ENCODE peak calls at places on chromosomes 13 and 19, in eight cellular contexts. U is GM13977; B is H9; Y is neural crest cell; V is CD8-positive, alpha-beta T cell; J is cardiac muscle cell; W is prostate gland; A is brain microvascular endothelial cell. T is an unnamed sample.

GRCh38 chr19:10812196-10812595 is 23.8 kb downstream of the TMED1 start:
- DNase-seq in U (no peak), B (peak), Y (no peak), V (no peak), J (no peak), W (no peak), A (no peak), T (no peak)

GRCh38 chr13:101331731-101332130 is 84.6 kb downstream of the NALCN start:
- DNase-seq in U (no peak), B (no peak), Y (no peak), V (no peak), J (no peak), W (no peak), A (no peak), T (no peak)

GRCh38 chr13:19085258-19085657 is 96.4 kb downstream of the TUBA3C start:
- DNase-seq in U (no peak), B (no peak), Y (no peak), V (no peak), J (no peak), W (no peak), A (no peak), T (no peak)

GRCh38 chr19:12983561-12984142 is 11.6 kb upstream of the NFIX start:
- DNase-seq in U (peak), B (peak), Y (peak), V (peak), J (peak), W (peak), A (peak), T (peak)

GRCh38 chr19:55641376-55642152 is 762 bp downstream of the ZNF580 start:
- DNase-seq in U (peak), B (no peak), Y (no peak), V (peak), J (peak), W (no peak), A (no peak), T (peak)

GRCh38 chr13:43110658-43111057 is 87.3 kb downstream of the DNAJC15 start:
- DNase-seq in U (no peak), B (no peak), Y (no peak), V (no peak), J (no peak), W (no peak), A (no peak), T (no peak)

GRCh38 chr13:44719857-44720671 is 143.9 kb upstream of the TSC22D1 start:
- DNase-seq in U (no peak), B (no peak), Y (no peak), V (no peak), J (no peak), W (no peak), A (peak), T (no peak)

GRCh38 chr13:42924290-42924803 is 67.7 kb downstream of the EPSTI1 start:
- DNase-seq in U (no peak), B (no peak), Y (no peak), V (no peak), J (no peak), W (peak), A (no peak), T (no peak)

GRCh38 chr13:45331123-45331619 is 9.8 kb downstream of the TPT1 start:
- DNase-seq in U (no peak), B (no peak), Y (no peak), V (no peak), J (no peak), W (no peak), A (no peak), T (no peak)

GRCh38 chr19:49801966-49802661 is 11.0 kb downstream of the FUZ start:
- DNase-seq in U (no peak), B (peak), Y (peak), V (no peak), J (peak), W (peak), A (peak), T (no peak)

GRCh38 chr13:27442071-27442647 is 8.2 kb downstream of the MTIF3 start:
- DNase-seq in U (no peak), B (no peak), Y (no peak), V (peak), J (no peak), W (no peak), A (no peak), T (no peak)

GRCh38 chr13:19089315-19089714 is 92.3 kb downstream of the TUBA3C start:
- DNase-seq in U (no peak), B (no peak), Y (no peak), V (no peak), J (no peak), W (no peak), A (no peak), T (no peak)

GRCh38 chr13:61777281-61777680 is 361.6 kb upstream of the PCDH20 start:
- DNase-seq in U (no peak), B (no peak), Y (no peak), V (no peak), J (no peak), W (no peak), A (no peak), T (no peak)

GRCh38 chr19:18364826-18365528 is 21.0 kb upstream of the GDF15 start:
- DNase-seq in U (no peak), B (no peak), Y (no peak), V (no peak), J (peak), W (peak), A (peak), T (no peak)

GRCh38 chr13:43085545-43085944 is 62.2 kb downstream of the DNAJC15 start:
- DNase-seq in U (no peak), B (no peak), Y (no peak), V (no peak), J (peak), W (no peak), A (no peak), T (no peak)

GRCh38 chr13:50365300-50365682 is 350.0 kb downstream of the KCNRG start:
- DNase-seq in U (no peak), B (no peak), Y (no peak), V (no peak), J (no peak), W (no peak), A (no peak), T (no peak)

GRCh38 chr19:6890938-6891337 is 3.6 kb downstream of the ADGRE1 start:
- DNase-seq in U (no peak), B (no peak), Y (no peak), V (peak), J (no peak), W (no peak), A (no peak), T (no peak)

GRCh38 chr13:91346848-91347211 is 657 bp upstream of the MIR17HG start:
- DNase-seq in U (peak), B (peak), Y (no peak), V (no peak), J (peak), W (peak), A (no peak), T (peak)

GRCh38 chr13:89227356-89227755 is 1556.2 kb downstream of the SLITRK5 start:
- DNase-seq in U (no peak), B (no peak), Y (no peak), V (no peak), J (no peak), W (no peak), A (no peak), T (no peak)

GRCh38 chr13:43307921-43308433 is 284.6 kb downstream of the DNAJC15 start:
- DNase-seq in U (peak), B (no peak), Y (no peak), V (no peak), J (peak), W (peak), A (peak), T (peak)

GRCh38 chr19:531753-532571 is at the start of gene CDC34:
- DNase-seq in U (peak), B (no peak), Y (no peak), V (no peak), J (peak), W (no peak), A (no peak), T (peak)

GRCh38 chr13:40043759-40044158 is 388.3 kb downstream of the COG6 start:
- DNase-seq in U (no peak), B (no peak), Y (no peak), V (no peak), J (no peak), W (no peak), A (no peak), T (no peak)

GRCh38 chr19:29618434-29618833 is 12.4 kb downstream of the POP4 start:
- DNase-seq in U (no peak), B (no peak), Y (no peak), V (no peak), J (no peak), W (no peak), A (no peak), T (no peak)

GRCh38 chr13:46206138-46206537 is 5.6 kb upstream of the LRRC63 start:
- DNase-seq in U (no peak), B (no peak), Y (no peak), V (no peak), J (no peak), W (no peak), A (no peak), T (no peak)

GRCh38 chr13:31056650-31057275 is 104.9 kb downstream of the HSPH1 start:
- DNase-seq in U (no peak), B (no peak), Y (no peak), V (no peak), J (no peak), W (no peak), A (no peak), T (no peak)

GRCh38 chr13:24618219-24618955 is 61.8 kb upstream of the ATP12A start:
- DNase-seq in U (peak), B (no peak), Y (no peak), V (peak), J (no peak), W (no peak), A (no peak), T (peak)

GRCh38 chr13:77480071-77480470 is 55.4 kb upstream of the SCEL start:
- DNase-seq in U (no peak), B (no peak), Y (no peak), V (no peak), J (no peak), W (no peak), A (no peak), T (no peak)

GRCh38 chr19:772730-773436 is 22.0 kb downstream of the MISP start:
- DNase-seq in U (no peak), B (peak), Y (no peak), V (no peak), J (peak), W (no peak), A (no peak), T (no peak)

GRCh38 chr19:33064778-33065550 is at the start of gene RHPN2:
- DNase-seq in U (peak), B (peak), Y (peak), V (no peak), J (peak), W (peak), A (no peak), T (peak)

GRCh38 chr13:73903561-73903960 is 230.6 kb downstream of the KLF12 start:
- DNase-seq in U (no peak), B (peak), Y (no peak), V (no peak), J (no peak), W (no peak), A (no peak), T (no peak)

GRCh38 chr19:36686365-36687213 is 823 bp upstream of the ZNF567 start:
- DNase-seq in U (peak), B (no peak), Y (no peak), V (no peak), J (peak), W (peak), A (peak), T (no peak)

GRCh38 chr19:3479177-3479818 is 1.0 kb downstream of the SMIM24 start:
- DNase-seq in U (peak), B (peak), Y (no peak), V (peak), J (peak), W (no peak), A (no peak), T (peak)

GRCh38 chr13:109272595-109273325 is 513.6 kb downstream of the IRS2 start:
- DNase-seq in U (no peak), B (no peak), Y (no peak), V (no peak), J (no peak), W (no peak), A (peak), T (no peak)

GRCh38 chr13:110113284-110113764 is 193.6 kb downstream of the COL4A1 start:
- DNase-seq in U (no peak), B (no peak), Y (no peak), V (no peak), J (no peak), W (no peak), A (peak), T (no peak)

GRCh38 chr19:54162241-54162805 is 2.8 kb upstream of the LENG1 start:
- DNase-seq in U (peak), B (peak), Y (peak), V (peak), J (peak), W (peak), A (peak), T (peak)

GRCh38 chr13:60326273-60326672 is 70.7 kb upstream of the TDRD3 start:
- DNase-seq in U (no peak), B (no peak), Y (no peak), V (no peak), J (no peak), W (no peak), A (no peak), T (no peak)

GRCh38 chr13:99285432-99286182 is 21.6 kb downstream of the GPR183 start:
- DNase-seq in U (no peak), B (no peak), Y (no peak), V (no peak), J (peak), W (no peak), A (no peak), T (no peak)

GRCh38 chr19:48290341-48290922 is 20.6 kb downstream of the ZNF114 start:
- DNase-seq in U (no peak), B (peak), Y (peak), V (no peak), J (peak), W (no peak), A (peak), T (no peak)

DNA sequence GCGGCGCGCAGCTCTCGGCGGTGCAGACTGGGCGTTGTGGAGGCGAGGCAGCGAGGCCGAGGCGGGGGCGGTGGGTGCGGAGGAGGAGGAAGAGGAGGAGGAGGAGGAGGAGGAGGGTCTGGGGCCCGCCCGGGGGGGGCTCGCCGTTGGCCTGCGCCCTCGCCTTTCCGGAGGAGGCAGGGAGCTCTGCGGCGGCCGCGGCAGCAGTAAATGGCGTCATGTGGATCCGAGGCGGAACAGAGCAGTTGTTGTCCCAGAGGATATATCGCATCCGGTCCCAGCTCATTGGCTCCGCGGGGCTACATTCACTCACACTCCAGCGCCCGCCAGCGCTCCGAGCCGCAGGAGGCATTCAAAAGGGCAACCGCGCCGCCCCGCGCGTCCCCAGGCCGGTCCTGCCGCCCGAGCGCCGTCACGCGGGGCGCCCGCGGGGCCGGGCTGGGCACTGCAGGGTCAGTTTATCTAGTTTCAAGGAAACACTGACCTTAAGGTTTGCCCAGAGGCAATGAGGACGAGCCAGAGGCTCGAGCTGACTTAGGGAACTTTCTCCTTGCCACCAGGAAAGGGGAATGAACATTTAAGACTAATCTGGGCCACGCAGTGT is at the start of gene SPRY2:
- DNase-seq in U (peak), B (peak), Y (peak), V (peak), J (peak), W (peak), A (peak), T (peak)
- TF ChIP-seq CTCF in U (no peak), B (no peak), Y (peak), V (no peak), J (no peak), W (peak), A (no peak), T (peak)

DNA sequence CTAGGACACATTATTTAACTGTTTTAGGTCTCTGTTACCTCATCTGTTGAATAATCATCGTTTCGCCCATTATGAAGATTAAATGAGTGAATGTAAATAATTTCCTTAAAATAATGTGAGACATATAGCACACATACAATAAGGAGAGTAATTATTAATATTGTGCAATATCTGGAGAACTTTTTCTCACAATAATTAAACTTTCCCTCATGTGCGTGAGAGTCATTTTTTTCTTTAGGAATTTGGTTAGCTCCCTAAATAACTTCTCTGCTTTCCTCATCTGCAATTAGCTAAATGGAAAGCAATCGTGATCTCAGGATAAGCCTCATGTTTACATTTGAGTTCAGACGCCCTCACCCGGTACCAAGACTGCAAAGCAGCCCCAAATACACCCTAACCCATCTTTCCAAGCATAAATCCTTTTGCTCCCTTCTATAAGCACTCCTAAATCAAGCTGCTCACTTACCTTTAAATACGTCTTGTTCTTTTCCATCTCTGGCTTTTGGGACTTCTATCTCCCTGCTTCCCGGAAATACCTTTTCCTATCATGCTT is 78.8 kb downstream of the MZT1 start:
- DNase-seq in U (no peak), B (no peak), Y (no peak), V (no peak), J (peak), W (no peak), A (no peak), T (no peak)
- TF ChIP-seq CTCF in U (no peak), B (peak), Y (peak), V (no peak), J (peak), W (no peak), A (peak), T (no peak)

DNA sequence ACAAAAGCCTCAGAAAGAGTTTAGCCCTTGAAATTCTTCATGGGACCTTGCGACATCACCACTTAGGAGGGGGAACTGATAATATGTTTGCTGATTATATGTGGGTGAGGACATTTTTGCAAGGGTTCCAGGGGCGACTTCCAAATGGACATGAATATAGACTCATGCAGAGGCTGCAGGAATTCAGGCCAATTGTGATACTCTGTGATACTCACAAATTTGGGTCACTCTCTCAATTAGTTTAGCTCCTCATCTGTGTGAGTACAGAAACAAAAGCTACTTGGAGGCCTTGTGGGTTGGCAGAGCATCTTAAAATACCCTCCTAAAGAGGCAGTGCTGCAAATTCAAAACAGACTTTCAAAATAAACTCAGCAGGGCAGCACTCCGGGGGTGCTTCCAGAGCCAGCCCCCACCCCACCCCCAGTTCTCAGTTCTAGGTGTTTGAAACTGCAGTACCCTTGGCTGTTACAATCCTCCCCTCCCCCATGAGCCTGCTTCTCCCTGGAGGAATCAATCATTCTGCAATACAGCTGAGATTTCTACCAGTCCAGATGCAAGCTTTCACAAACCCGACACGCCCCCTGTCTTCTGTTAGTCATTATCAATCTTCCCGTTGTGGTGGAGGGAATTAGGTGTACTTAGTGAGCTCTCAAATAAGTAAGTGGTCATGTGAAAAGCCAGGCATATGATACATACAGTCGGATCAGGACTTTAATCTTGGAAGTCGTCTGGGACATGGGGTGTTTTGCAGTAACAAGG is 96.9 kb upstream of the MBNL2 start:
- DNase-seq in U (no peak), B (no peak), Y (no peak), V (no peak), J (peak), W (no peak), A (peak), T (no peak)
- TF ChIP-seq CTCF in U (no peak), B (no peak), Y (no peak), V (no peak), J (peak), W (peak), A (peak), T (no peak)

GRCh38 chr13:32538621-32539246 is at the start of gene N4BP2L2:
- DNase-seq in U (peak), B (peak), Y (peak), V (peak), J (peak), W (peak), A (peak), T (peak)
- TF ChIP-seq CTCF in U (peak), B (peak), Y (peak), V (no peak), J (peak), W (peak), A (peak), T (peak)

T was measured in GM10248.